ENCODE peak calls at places on chromosome 3, in four cellular contexts. Z is brain microvascular endothelial cell, R is stomach, L is pancreas. I is an unnamed sample.

GRCh38 chr3:19652336-19652735 is 281.7 kb downstream of the EFHB start:
- DNase-seq in Z (no peak), L (no peak), R (no peak), I (no peak)

GRCh38 chr3:196315821-196316220 is 2.2 kb downstream of the DYNLT2B start:
- DNase-seq in R (no peak), Z (no peak), L (no peak), I (no peak)

GRCh38 chr3:149716984-149717383 is 35.3 kb downstream of the COMMD2 start:
- DNase-seq in L (no peak), Z (no peak), R (no peak), I (no peak)

GRCh38 chr3:177420643-177421042 is 223.4 kb upstream of the TBL1XR1 start:
- DNase-seq in Z (peak; percentile 18), L (no peak), R (no peak), I (no peak)

GRCh38 chr3:39378092-39378491 is 5.1 kb upstream of the SLC25A38 start:
- DNase-seq in R (peak; percentile 74), Z (peak; percentile 16), L (peak; percentile 48), I (peak; percentile 73)

GRCh38 chr3:185789891-185790830 is 34.7 kb downstream of the IGF2BP2 start:
- DNase-seq in L (no peak), R (no peak), Z (no peak), I (peak; percentile 25)

GRCh38 chr3:178259703-178260102 is 276.5 kb upstream of the KCNMB2 start:
- DNase-seq in Z (no peak), L (no peak), R (no peak), I (no peak)

GRCh38 chr3:51955175-51955892 is at the start of gene GPR62:
- DNase-seq in L (no peak), Z (no peak), R (no peak), I (no peak)

GRCh38 chr3:162738778-162739177 is 1242.2 kb downstream of the OTOL1 start:
- DNase-seq in R (no peak), L (no peak), Z (peak; percentile 7), I (no peak)

GRCh38 chr3:182760576-182761164 is 32.6 kb upstream of the ATP11B start:
- DNase-seq in R (peak; percentile 63), L (peak; percentile 79), Z (no peak), I (no peak)

GRCh38 chr3:61983479-61983878 is 389.9 kb downstream of the FEZF2 start:
- DNase-seq in Z (no peak), L (no peak), R (no peak), I (no peak)

GRCh38 chr3:51682079-51682478 is 11.0 kb downstream of the TEX264 start:
- DNase-seq in Z (peak; percentile 87), L (peak; percentile 42), R (peak; percentile 56), I (peak; percentile 74)

GRCh38 chr3:145721815-145722214 is 439.2 kb downstream of the PLOD2 start:
- DNase-seq in Z (no peak), L (no peak), R (no peak), I (no peak)

GRCh38 chr3:113329757-113330156 is 111.5 kb downstream of the CFAP44 start:
- DNase-seq in R (no peak), Z (no peak), L (no peak), I (no peak)

GRCh38 chr3:154954750-154955149 is 125.4 kb upstream of the MME start:
- DNase-seq in R (no peak), L (no peak), Z (peak; percentile 37), I (no peak)

GRCh38 chr3:11768604-11769003 is 78.1 kb downstream of the TAMM41 start:
- DNase-seq in R (no peak), L (no peak), Z (no peak), I (no peak)

GRCh38 chr3:129025691-129026435 is 24.8 kb downstream of the EFCC1 start:
- DNase-seq in Z (no peak), L (no peak), R (no peak), I (peak; percentile 87)
- H3K27ac ChIP-seq in Z (no peak overlapping the region), L (no peak overlapping the region), R (peak overlapping the region; percentile 4), I (peak overlapping the region; percentile 21)

DNA sequence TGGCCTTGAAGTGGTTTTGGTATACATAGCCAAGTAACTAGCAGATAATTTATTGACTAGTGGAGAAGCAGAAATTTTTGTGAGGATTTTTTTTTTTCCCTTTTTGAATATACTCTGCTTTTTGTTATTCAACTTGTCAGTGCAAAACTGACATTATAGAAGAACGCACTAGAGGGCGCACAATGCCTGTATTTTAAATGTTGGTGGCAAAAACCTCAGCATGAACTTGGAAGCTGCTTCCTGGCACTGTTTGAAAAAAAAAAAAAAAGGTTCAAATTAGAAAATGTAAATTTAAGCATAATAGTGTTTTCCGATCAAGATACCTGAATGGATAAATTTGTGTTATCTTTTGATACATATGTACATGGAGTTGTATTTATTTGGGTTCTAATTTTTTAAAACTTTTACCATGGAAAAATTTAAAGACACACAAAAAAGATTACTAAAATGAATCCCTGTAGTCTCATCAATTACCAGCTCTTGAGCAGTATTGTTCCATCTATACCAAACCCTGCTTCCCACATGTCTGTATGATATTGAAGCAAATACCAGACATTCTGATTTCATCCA is 56.0 kb downstream of the SLC25A26 start:
- DNase-seq in R (peak; percentile 68), L (peak; percentile 53), Z (peak; percentile 79), I (peak; percentile 52)
- TF ChIP-seq CTCF in R (peak; percentile 78), L (peak; percentile 52), Z (peak; percentile 63), I (peak; percentile 24)

DNA sequence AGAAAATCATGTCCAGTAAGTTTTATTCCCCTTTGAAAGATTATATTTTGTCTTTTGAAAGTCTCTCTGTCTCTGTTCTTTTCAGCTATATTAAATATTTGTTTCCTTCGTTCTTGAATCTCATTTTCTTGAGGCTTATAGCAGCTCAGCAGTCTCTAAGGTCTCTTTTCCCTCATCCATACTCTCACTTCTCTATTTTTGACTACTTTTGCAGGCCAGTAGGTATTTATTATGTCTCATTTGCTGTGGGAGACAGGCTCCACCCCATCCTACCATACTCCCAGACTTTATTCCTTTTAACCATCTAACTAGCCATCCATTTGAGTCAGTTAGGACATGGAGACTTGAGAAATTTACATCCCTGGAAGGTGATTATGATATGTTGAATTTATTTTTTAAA is 71.0 kb downstream of the FILIP1L start:
- DNase-seq in Z (no peak), L (no peak), R (no peak), I (no peak)
- H3K27ac ChIP-seq in Z (peak overlapping the region; percentile 94), L (no peak overlapping the region), R (no peak overlapping the region), I (no peak overlapping the region)

GRCh38 chr3:71972031-71972430 is 187.1 kb upstream of the PROK2 start:
- DNase-seq in Z (no peak), L (no peak), R (no peak), I (peak; percentile 77)
- TF ChIP-seq CTCF in Z (no peak), L (no peak), R (no peak), I (peak; percentile 56)